ENCODE peak calls at places on chromosome 12, in six cellular contexts. C is CD8-positive, alpha-beta T cell; V is Panc1; W is ovary; M is epithelial cell of esophagus; U is left lung. A is an unnamed sample.

GRCh38 chr12:51320695-51321320 is 3.2 kb downstream of the BIN2 start:
- DNase-seq in C (no peak), V (no peak), W (no peak), M (no peak), U (no peak), A (no peak)

GRCh38 chr12:51403744-51404143 is 12.5 kb upstream of the GALNT6 start:
- DNase-seq in C (no peak), V (no peak), W (no peak), M (no peak), U (peak), A (no peak)

GRCh38 chr12:27163048-27163715 is 80.8 kb upstream of the C12orf71 start:
- DNase-seq in C (no peak), V (peak), W (no peak), M (peak), U (no peak), A (no peak)

GRCh38 chr12:67681145-67681778 is 32.7 kb downstream of the DYRK2 start:
- DNase-seq in C (no peak), V (peak), W (no peak), M (peak), U (no peak), A (no peak)

GRCh38 chr12:53523131-53523530 is 15.8 kb upstream of the NPFF start:
- DNase-seq in C (no peak), V (no peak), W (no peak), M (no peak), U (no peak), A (no peak)

GRCh38 chr12:89861086-89861485 is 152.4 kb upstream of the ATP2B1 start:
- DNase-seq in C (no peak), V (no peak), W (no peak), M (peak), U (no peak), A (no peak)

GRCh38 chr12:14647028-14647750 is 49.2 kb downstream of the GUCY2C start:
- DNase-seq in C (no peak), V (no peak), W (no peak), M (no peak), U (no peak), A (no peak)

GRCh38 chr12:78036889-78037288 is 206.2 kb downstream of the NAV3 start:
- DNase-seq in C (no peak), V (no peak), W (no peak), M (no peak), U (no peak), A (no peak)

GRCh38 chr12:1212529-1212928 is 221.5 kb downstream of the ERC1 start:
- DNase-seq in C (no peak), V (no peak), W (no peak), M (no peak), U (no peak), A (no peak)

GRCh38 chr12:26271889-26272492 is 76.6 kb downstream of the SSPN start:
- DNase-seq in C (no peak), V (no peak), W (peak), M (peak), U (peak), A (no peak)

GRCh38 chr12:119296535-119296934 is 38.0 kb upstream of the CCDC60 start:
- DNase-seq in C (no peak), V (no peak), W (no peak), M (no peak), U (no peak), A (no peak)

GRCh38 chr12:109544955-109545531 is 28.3 kb downstream of the MMAB start:
- DNase-seq in C (no peak), V (no peak), W (no peak), M (peak), U (no peak), A (no peak)

GRCh38 chr12:14239350-14239934 is 126.0 kb upstream of the ATF7IP start:
- DNase-seq in C (no peak), V (no peak), W (no peak), M (no peak), U (peak), A (peak)

GRCh38 chr12:94815450-94815849 is 165.1 kb upstream of the TMCC3 start:
- DNase-seq in C (no peak), V (no peak), W (no peak), M (no peak), U (no peak), A (no peak)

GRCh38 chr12:94818970-94819369 is 168.6 kb upstream of the TMCC3 start:
- DNase-seq in C (no peak), V (no peak), W (no peak), M (no peak), U (no peak), A (no peak)

GRCh38 chr12:94817695-94818075 is 167.3 kb upstream of the TMCC3 start:
- DNase-seq in C (no peak), V (no peak), W (no peak), M (no peak), U (no peak), A (no peak)

GRCh38 chr12:94813314-94813713 is 163.0 kb upstream of the TMCC3 start:
- DNase-seq in C (no peak), V (no peak), W (no peak), M (no peak), U (no peak), A (no peak)

GRCh38 chr12:94815958-94816357 is 165.6 kb upstream of the TMCC3 start:
- DNase-seq in C (no peak), V (no peak), W (no peak), M (no peak), U (no peak), A (no peak)
- TF ChIP-seq CTCF in C (no peak), V (no peak), W (no peak), M (no peak), U (no peak), A (no peak)

DNA sequence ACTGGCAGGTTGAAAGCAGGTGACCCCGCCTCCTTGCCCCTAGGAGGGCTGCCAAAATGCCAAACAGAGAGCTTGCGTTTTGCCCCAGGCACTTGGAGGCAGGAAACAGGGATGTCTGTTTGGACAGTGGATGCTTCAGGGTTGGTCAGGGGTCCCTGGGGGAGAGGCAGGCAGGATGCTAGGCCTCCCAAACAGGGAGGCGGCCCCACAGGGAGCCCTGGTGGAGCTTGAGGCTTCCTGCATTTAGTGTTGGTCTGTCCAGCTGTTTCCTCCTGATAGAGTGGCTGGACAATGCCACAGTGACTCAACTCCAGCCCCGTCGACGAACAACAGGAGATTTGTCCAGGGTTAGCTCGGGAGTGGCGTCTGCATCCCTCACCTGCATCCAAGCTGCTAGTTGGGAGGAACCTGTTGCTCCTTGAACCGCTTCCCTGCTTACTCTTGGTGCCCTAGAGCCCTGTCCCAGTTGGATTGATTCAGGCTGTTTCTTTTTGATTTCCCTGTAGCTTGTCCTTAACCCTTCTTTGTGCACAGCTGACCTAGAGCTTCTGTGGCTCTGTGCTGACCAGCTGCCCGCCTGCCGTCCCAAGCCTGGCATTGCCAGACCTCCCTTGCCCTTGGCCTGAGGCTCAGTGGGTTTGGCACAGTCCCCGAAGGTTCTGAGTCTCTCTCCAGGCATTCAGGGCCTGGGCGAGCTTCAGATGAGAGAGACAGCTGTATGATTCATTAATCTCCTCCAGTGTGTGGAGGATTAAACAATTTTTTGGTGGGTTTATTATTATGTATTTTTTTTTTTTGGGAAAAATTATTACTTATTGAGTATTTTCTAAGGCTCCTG is 45.9 kb downstream of the TSPAN9 start:
- DNase-seq in C (no peak), V (no peak), W (peak), M (peak), U (peak), A (no peak)
- TF ChIP-seq CTCF in C (no peak), V (no peak), W (peak), M (no peak), U (no peak), A (no peak)

GRCh38 chr12:76790564-76791552 is 26.9 kb downstream of the ZDHHC17 start:
- DNase-seq in C (no peak), V (no peak), W (no peak), M (peak), U (no peak), A (no peak)
- TF ChIP-seq CTCF in C (peak), V (peak), W (peak), M (peak), U (peak), A (peak)

DNA sequence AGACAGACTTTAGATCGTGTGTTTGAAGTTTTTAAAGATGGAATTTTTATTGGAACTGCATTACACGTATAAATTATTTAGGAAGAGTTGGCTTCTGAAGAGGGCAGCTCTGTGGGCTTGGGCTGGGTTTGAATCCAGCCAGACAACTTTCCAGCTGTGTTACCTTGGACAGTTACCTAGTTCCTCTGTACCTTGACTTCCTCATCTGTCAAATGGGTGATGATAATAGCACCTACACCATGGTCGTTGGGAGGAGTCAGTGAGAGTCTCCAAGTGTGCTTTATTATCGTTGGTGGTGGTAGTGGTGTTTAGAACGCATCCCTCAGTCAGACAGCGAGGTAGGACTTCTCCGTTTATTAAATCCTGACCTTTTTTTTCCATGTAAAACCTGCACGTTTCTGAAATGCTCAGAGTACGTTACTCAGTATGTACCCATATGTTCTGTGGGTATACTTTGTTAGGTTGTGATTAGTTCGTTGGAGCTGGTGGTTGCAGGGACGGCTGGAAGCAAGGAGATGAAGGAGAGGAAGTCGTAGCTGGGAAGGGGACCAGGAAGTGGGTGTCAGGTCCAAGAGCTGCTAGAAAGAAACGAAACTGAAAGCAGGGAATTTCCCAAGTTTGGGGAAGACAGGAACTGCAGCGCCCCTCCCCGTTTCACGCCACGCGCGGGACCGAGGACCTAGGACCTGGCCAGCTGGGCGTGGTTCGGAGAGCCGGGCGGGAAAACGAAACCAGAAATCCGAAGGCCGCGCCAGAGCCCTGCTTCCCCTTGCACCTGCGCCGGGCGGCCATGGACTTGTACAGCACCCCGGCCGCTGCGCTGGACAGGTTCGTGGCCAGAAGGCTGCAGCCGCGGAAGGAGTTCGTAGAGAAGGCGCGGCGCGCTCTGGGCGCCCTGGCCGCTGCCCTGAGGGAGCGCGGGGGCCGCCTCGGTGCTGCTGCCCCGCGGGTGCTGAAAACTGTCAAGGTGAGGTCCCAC is at the start of gene OAS3:
- DNase-seq in C (peak), V (peak), W (peak), M (peak), U (peak), A (no peak)
- TF ChIP-seq CTCF in C (no peak), V (no peak), W (no peak), M (no peak), U (no peak), A (no peak)

DNA sequence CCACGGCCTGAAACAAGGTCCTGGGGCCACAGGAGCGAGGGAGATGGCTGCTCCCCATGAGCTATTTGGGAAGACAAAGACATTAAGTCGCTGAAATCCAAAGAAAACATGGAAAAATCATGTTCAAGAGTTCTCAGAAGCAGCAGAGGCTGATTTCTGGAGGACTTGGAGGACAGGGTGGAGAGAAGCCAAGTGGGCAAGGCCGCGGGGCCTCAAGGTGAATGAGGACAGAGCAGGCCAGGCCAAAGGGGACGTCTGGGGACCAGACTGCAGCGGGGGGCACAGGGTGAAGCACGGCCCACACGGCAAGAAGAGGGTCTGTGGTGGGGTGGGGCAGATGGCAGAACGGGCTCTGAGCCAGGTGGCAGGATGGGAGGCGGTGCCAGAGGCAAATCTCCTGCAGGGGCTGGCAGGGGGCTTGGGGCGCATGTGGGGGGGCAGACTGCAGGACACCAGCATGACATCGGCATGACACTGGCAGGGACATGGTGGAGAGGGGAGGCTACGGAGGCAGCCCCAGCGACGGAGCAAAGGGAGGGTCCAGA is 48.9 kb downstream of the RNF34 start:
- DNase-seq in C (no peak), V (no peak), W (no peak), M (no peak), U (no peak), A (no peak)
- TF ChIP-seq CTCF in C (no peak), V (no peak), W (no peak), M (no peak), U (no peak), A (no peak)

GRCh38 chr12:46268617-46269428 is at the start of gene SLC38A1:
- DNase-seq in C (peak), V (no peak), W (peak), M (peak), U (peak), A (peak)
- TF ChIP-seq CTCF in C (no peak), V (no peak), W (no peak), M (peak), U (no peak), A (no peak)